ENCODE peak calls at places on chromosome 17, in eight cellular contexts. One of them, this sample, is unnamed.

GRCh38 chr17:4947010-4947410 is 1.3 kb downstream of the PFN1 start:
- DNase-seq in fibroblast of mammary gland: no peak
- DNase-seq in EL: no peak
- DNase-seq in DMS153: no peak
- DNase-seq in NCI-H345: no peak
- DNase-seq in substantia nigra: no peak
- DNase-seq in IMR-90: no peak
- DNase-seq in stimulated activated CD8-positive, alpha-beta memory T cell treated with anti-CD3 and anti-CD28 coated beads, Interleukin-4, amount 100 ng/mL, for 24 hours: no peak
- DNase-seq in this sample: no peak

GRCh38 chr17:50283246-50283645 is 9.0 kb downstream of the TMEM92 start:
- DNase-seq in stimulated activated CD8-positive, alpha-beta memory T cell treated with anti-CD3 and anti-CD28 coated beads, Interleukin-4, amount 100 ng/mL, for 24 hours: no peak
- DNase-seq in fibroblast of mammary gland: peak; percentile 39
- DNase-seq in IMR-90: no peak
- DNase-seq in NCI-H345: no peak
- DNase-seq in DMS153: no peak
- DNase-seq in EL: no peak
- DNase-seq in substantia nigra: no peak
- DNase-seq in this sample: no peak

GRCh38 chr17:43079578-43080302 is 45.4 kb downstream of the BRCA1 start:
- DNase-seq in fibroblast of mammary gland: no peak
- DNase-seq in stimulated activated CD8-positive, alpha-beta memory T cell treated with anti-CD3 and anti-CD28 coated beads, Interleukin-4, amount 100 ng/mL, for 24 hours: no peak
- DNase-seq in substantia nigra: no peak
- DNase-seq in DMS153: no peak
- DNase-seq in IMR-90: no peak
- DNase-seq in NCI-H345: no peak
- DNase-seq in EL: no peak
- DNase-seq in this sample: no peak

GRCh38 chr17:77281024-77281903 is 140.5 kb downstream of the SEC14L1 start:
- DNase-seq in IMR-90: peak; percentile 29
- DNase-seq in stimulated activated CD8-positive, alpha-beta memory T cell treated with anti-CD3 and anti-CD28 coated beads, Interleukin-4, amount 100 ng/mL, for 24 hours: peak; percentile 18
- DNase-seq in fibroblast of mammary gland: no peak
- DNase-seq in DMS153: no peak
- DNase-seq in EL: peak; percentile 44
- DNase-seq in substantia nigra: no peak
- DNase-seq in NCI-H345: peak; percentile 85
- DNase-seq in this sample: no peak

GRCh38 chr17:72090108-72090507 is 30.7 kb upstream of the SOX9 start:
- DNase-seq in fibroblast of mammary gland: no peak
- DNase-seq in DMS153: no peak
- DNase-seq in stimulated activated CD8-positive, alpha-beta memory T cell treated with anti-CD3 and anti-CD28 coated beads, Interleukin-4, amount 100 ng/mL, for 24 hours: no peak
- DNase-seq in EL: no peak
- DNase-seq in substantia nigra: no peak
- DNase-seq in NCI-H345: no peak
- DNase-seq in IMR-90: no peak
- DNase-seq in this sample: no peak

GRCh38 chr17:58575511-58575910 is 61.1 kb upstream of the MTMR4 start:
- DNase-seq in IMR-90: peak; percentile 64
- DNase-seq in fibroblast of mammary gland: peak; percentile 84
- DNase-seq in DMS153: no peak
- DNase-seq in substantia nigra: no peak
- DNase-seq in NCI-H345: no peak
- DNase-seq in stimulated activated CD8-positive, alpha-beta memory T cell treated with anti-CD3 and anti-CD28 coated beads, Interleukin-4, amount 100 ng/mL, for 24 hours: no peak
- DNase-seq in EL: peak; percentile 62
- DNase-seq in this sample: no peak

GRCh38 chr17:50052241-50052788 is 3.6 kb upstream of the ITGA3 start:
- DNase-seq in IMR-90: no peak
- DNase-seq in stimulated activated CD8-positive, alpha-beta memory T cell treated with anti-CD3 and anti-CD28 coated beads, Interleukin-4, amount 100 ng/mL, for 24 hours: no peak
- DNase-seq in substantia nigra: no peak
- DNase-seq in DMS153: peak; percentile 74
- DNase-seq in fibroblast of mammary gland: no peak
- DNase-seq in NCI-H345: peak; percentile 86
- DNase-seq in EL: no peak
- DNase-seq in this sample: no peak

GRCh38 chr17:38564869-38565268 is 40.9 kb downstream of the SRCIN1 start:
- DNase-seq in stimulated activated CD8-positive, alpha-beta memory T cell treated with anti-CD3 and anti-CD28 coated beads, Interleukin-4, amount 100 ng/mL, for 24 hours: no peak
- DNase-seq in EL: no peak
- DNase-seq in NCI-H345: no peak
- DNase-seq in IMR-90: no peak
- DNase-seq in fibroblast of mammary gland: no peak
- DNase-seq in DMS153: no peak
- DNase-seq in substantia nigra: no peak
- DNase-seq in this sample: no peak

GRCh38 chr17:50737118-50737698 is 17.8 kb downstream of the LUC7L3 start:
- DNase-seq in fibroblast of mammary gland: no peak
- DNase-seq in NCI-H345: no peak
- DNase-seq in stimulated activated CD8-positive, alpha-beta memory T cell treated with anti-CD3 and anti-CD28 coated beads, Interleukin-4, amount 100 ng/mL, for 24 hours: no peak
- DNase-seq in DMS153: no peak
- DNase-seq in substantia nigra: no peak
- DNase-seq in IMR-90: no peak
- DNase-seq in EL: no peak
- DNase-seq in this sample: no peak

GRCh38 chr17:81251091-81251942 is 12.2 kb downstream of the NDUFAF8 start:
- DNase-seq in NCI-H345: peak; percentile 95
- DNase-seq in stimulated activated CD8-positive, alpha-beta memory T cell treated with anti-CD3 and anti-CD28 coated beads, Interleukin-4, amount 100 ng/mL, for 24 hours: no peak
- DNase-seq in fibroblast of mammary gland: no peak
- DNase-seq in IMR-90: no peak
- DNase-seq in DMS153: peak; percentile 82
- DNase-seq in substantia nigra: no peak
- DNase-seq in EL: no peak
- DNase-seq in this sample: no peak

GRCh38 chr17:44840936-44841335 is 6.7 kb upstream of the HIGD1B start:
- DNase-seq in substantia nigra: no peak
- DNase-seq in EL: no peak
- DNase-seq in IMR-90: no peak
- DNase-seq in stimulated activated CD8-positive, alpha-beta memory T cell treated with anti-CD3 and anti-CD28 coated beads, Interleukin-4, amount 100 ng/mL, for 24 hours: no peak
- DNase-seq in NCI-H345: no peak
- DNase-seq in DMS153: no peak
- DNase-seq in fibroblast of mammary gland: no peak
- DNase-seq in this sample: no peak

GRCh38 chr17:82874011-82874835 is 34.4 kb upstream of the ZNF750 start:
- DNase-seq in IMR-90: no peak
- DNase-seq in EL: no peak
- DNase-seq in NCI-H345: no peak
- DNase-seq in stimulated activated CD8-positive, alpha-beta memory T cell treated with anti-CD3 and anti-CD28 coated beads, Interleukin-4, amount 100 ng/mL, for 24 hours: no peak
- DNase-seq in DMS153: no peak
- DNase-seq in substantia nigra: no peak
- DNase-seq in fibroblast of mammary gland: no peak
- DNase-seq in this sample: no peak

GRCh38 chr17:80769516-80769915 is 222.1 kb upstream of the CHMP6 start:
- DNase-seq in stimulated activated CD8-positive, alpha-beta memory T cell treated with anti-CD3 and anti-CD28 coated beads, Interleukin-4, amount 100 ng/mL, for 24 hours: no peak
- DNase-seq in IMR-90: no peak
- DNase-seq in DMS153: no peak
- DNase-seq in fibroblast of mammary gland: no peak
- DNase-seq in substantia nigra: no peak
- DNase-seq in EL: no peak
- DNase-seq in NCI-H345: no peak
- DNase-seq in this sample: no peak

GRCh38 chr17:2151634-2152033 is 96.7 kb downstream of the HIC1 start:
- DNase-seq in substantia nigra: no peak
- DNase-seq in NCI-H345: no peak
- DNase-seq in stimulated activated CD8-positive, alpha-beta memory T cell treated with anti-CD3 and anti-CD28 coated beads, Interleukin-4, amount 100 ng/mL, for 24 hours: no peak
- DNase-seq in DMS153: no peak
- DNase-seq in fibroblast of mammary gland: no peak
- DNase-seq in EL: peak; percentile 22
- DNase-seq in IMR-90: peak; percentile 34
- DNase-seq in this sample: no peak

GRCh38 chr17:77736207-77736600 is 222.3 kb upstream of the TNRC6C start:
- DNase-seq in stimulated activated CD8-positive, alpha-beta memory T cell treated with anti-CD3 and anti-CD28 coated beads, Interleukin-4, amount 100 ng/mL, for 24 hours: no peak
- DNase-seq in fibroblast of mammary gland: no peak
- DNase-seq in substantia nigra: no peak
- DNase-seq in EL: no peak
- DNase-seq in NCI-H345: peak; percentile 94
- DNase-seq in IMR-90: no peak
- DNase-seq in DMS153: peak; percentile 67
- DNase-seq in this sample: no peak

GRCh38 chr17:731943-732787 is at the start of gene TLCD3A:
- DNase-seq in DMS153: no peak
- DNase-seq in substantia nigra: peak; percentile 12
- DNase-seq in EL: peak; percentile 72
- DNase-seq in NCI-H345: peak; percentile 36
- DNase-seq in IMR-90: peak; percentile 55
- DNase-seq in fibroblast of mammary gland: peak; percentile 56
- DNase-seq in stimulated activated CD8-positive, alpha-beta memory T cell treated with anti-CD3 and anti-CD28 coated beads, Interleukin-4, amount 100 ng/mL, for 24 hours: peak; percentile 34
- DNase-seq in this sample: peak; percentile 53

GRCh38 chr17:82684207-82684903 is 14.1 kb downstream of the RAB40B start:
- DNase-seq in IMR-90: no peak
- DNase-seq in substantia nigra: no peak
- DNase-seq in fibroblast of mammary gland: peak; percentile 32
- DNase-seq in DMS153: no peak
- DNase-seq in NCI-H345: no peak
- DNase-seq in EL: no peak
- DNase-seq in stimulated activated CD8-positive, alpha-beta memory T cell treated with anti-CD3 and anti-CD28 coated beads, Interleukin-4, amount 100 ng/mL, for 24 hours: no peak
- DNase-seq in this sample: no peak

GRCh38 chr17:9120471-9120870 is 99.2 kb downstream of the NTN1 start:
- DNase-seq in DMS153: no peak
- DNase-seq in IMR-90: no peak
- DNase-seq in fibroblast of mammary gland: no peak
- DNase-seq in NCI-H345: no peak
- DNase-seq in EL: no peak
- DNase-seq in stimulated activated CD8-positive, alpha-beta memory T cell treated with anti-CD3 and anti-CD28 coated beads, Interleukin-4, amount 100 ng/mL, for 24 hours: no peak
- DNase-seq in substantia nigra: no peak
- DNase-seq in this sample: no peak